ENCODE peak calls at places on chromosomes 4 and X, in four cellular contexts. M is left lung, A is upper lobe of right lung, F is kidney epithelial cell. R is an unnamed sample.

GRCh38 chr4:59553063-59553738 is 1646.9 kb upstream of the ADGRL3 start:
- DNase-seq in M (no peak), A (no peak), F (peak), R (peak)

GRCh38 chr4:16827762-16828724 is 70.4 kb downstream of the LDB2 start:
- DNase-seq in M (no peak), A (no peak), F (no peak), R (no peak)

GRCh38 chr4:152499322-152499721 is 36.6 kb downstream of the FBXW7 start:
- DNase-seq in M (no peak), A (no peak), F (no peak), R (no peak)

GRCh38 chr4:151297170-151297569 is 20.2 kb downstream of the PRSS48 start:
- DNase-seq in M (no peak), A (no peak), F (no peak), R (no peak)

GRCh38 chr4:28677808-28678207 is 1817.2 kb downstream of the STIM2 start:
- DNase-seq in M (no peak), A (no peak), F (no peak), R (no peak)

GRCh38 chr4:109434793-109435080 is 1.1 kb downstream of the SEC24B start:
- DNase-seq in M (no peak), A (no peak), F (no peak), R (no peak)

GRCh38 chr4:534101-534575 is 35.1 kb downstream of the PIGG start:
- DNase-seq in M (no peak), A (no peak), F (no peak), R (no peak)

GRCh38 chr4:37632836-37633235 is 53.3 kb downstream of the RELL1 start:
- DNase-seq in M (no peak), A (no peak), F (no peak), R (no peak)

GRCh38 chr4:83961575-83961974 is 425.7 kb downstream of the GPAT3 start:
- DNase-seq in M (no peak), A (no peak), F (no peak), R (peak)

GRCh38 chrX:101729986-101730385 is 70.3 kb upstream of the ARMCX2 start:
- DNase-seq in M (no peak), A (no peak), F (no peak), R (peak)

GRCh38 chr4:98166025-98166730 is 22.9 kb upstream of the STPG2 start:
- DNase-seq in M (peak), A (no peak), F (peak), R (peak)

GRCh38 chrX:56031409-56031808 is 200.7 kb upstream of the KLF8 start:
- DNase-seq in M (no peak), A (no peak), F (no peak), R (no peak)

GRCh38 chr4:81652069-81652478 is 180.4 kb upstream of the RASGEF1B start:
- DNase-seq in M (no peak), A (no peak), F (peak), R (no peak)

GRCh38 chr4:23934915-23935314 is 45.1 kb upstream of the PPARGC1A start:
- DNase-seq in M (no peak), A (peak), F (peak), R (peak)

GRCh38 chrX:8044861-8045434 is 117.7 kb upstream of the PNPLA4 start:
- DNase-seq in M (no peak), A (no peak), F (no peak), R (peak)

GRCh38 chrX:9341305-9342201 is 123.3 kb upstream of the TBL1X start:
- DNase-seq in M (peak), A (peak), F (no peak), R (no peak)

GRCh38 chr4:3337811-3338210 is 45.0 kb downstream of the RGS12 start:
- DNase-seq in M (no peak), A (no peak), F (no peak), R (no peak)

GRCh38 chr4:7403001-7403400 is 31.7 kb downstream of the PSAPL1 start:
- DNase-seq in M (no peak), A (no peak), F (no peak), R (no peak)

GRCh38 chr4:158316264-158316663 is 106.0 kb downstream of the TMEM144 start:
- DNase-seq in M (no peak), A (no peak), F (no peak), R (no peak)

GRCh38 chr4:168220893-168221292 is 97.7 kb downstream of the DDX60 start:
- DNase-seq in M (no peak), A (no peak), F (no peak), R (peak)

GRCh38 chr4:57037982-57038604 is 59.4 kb downstream of the POLR2B start:
- DNase-seq in M (peak), A (peak), F (no peak), R (peak)

GRCh38 chrX:140701480-140701879 is 8.1 kb upstream of the LINC00632 start:
- DNase-seq in M (no peak), A (no peak), F (no peak), R (peak)

GRCh38 chr4:17614416-17615299 is at the start of gene MED28:
- DNase-seq in M (peak), A (peak), F (peak), R (peak)

GRCh38 chr4:186008057-186008456 is 60.9 kb upstream of the TLR3 start:
- DNase-seq in M (no peak), A (no peak), F (no peak), R (no peak)

GRCh38 chr4:98572697-98573096 is 85.7 kb downstream of the TSPAN5 start:
- DNase-seq in M (no peak), A (no peak), F (no peak), R (no peak)

GRCh38 chr4:1579834-1580686 is 104.1 kb downstream of the FAM53A start:
- DNase-seq in M (peak), A (peak), F (no peak), R (peak)

GRCh38 chr4:154004859-154005520 is 216.1 kb upstream of the SFRP2 start:
- DNase-seq in M (no peak), A (no peak), F (peak), R (peak)

GRCh38 chrX:24231169-24231568 is 81.6 kb downstream of the ZFX start:
- DNase-seq in M (no peak), A (no peak), F (peak), R (peak)

GRCh38 chr4:31411606-31412005 is 691.4 kb downstream of the PCDH7 start:
- DNase-seq in M (no peak), A (no peak), F (no peak), R (no peak)

GRCh38 chrX:24536551-24536950 is 71.5 kb downstream of the PDK3 start:
- DNase-seq in M (no peak), A (no peak), F (no peak), R (no peak)

GRCh38 chr4:75254745-75255144 is 259.5 kb downstream of the RCHY1 start:
- DNase-seq in M (no peak), A (no peak), F (no peak), R (no peak)

DNA sequence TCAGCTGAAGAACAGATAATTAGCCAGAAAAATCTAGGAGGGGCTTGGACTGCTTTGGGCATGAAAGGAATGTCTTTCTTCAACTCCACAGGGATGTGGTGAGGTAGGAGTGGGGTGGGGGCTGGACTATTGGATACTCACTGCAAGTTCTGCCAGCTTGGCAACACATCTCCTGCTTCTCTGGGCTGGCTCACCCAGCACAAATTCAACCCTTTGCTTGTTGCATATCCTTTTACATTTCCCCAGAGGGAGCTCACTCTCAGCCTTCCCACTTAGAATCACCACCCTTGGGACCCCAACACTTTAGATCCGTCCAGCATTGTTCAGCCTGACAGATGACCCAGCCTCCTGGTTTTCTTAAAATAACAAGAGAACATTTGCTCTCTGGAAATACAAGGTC is 120.6 kb downstream of the KDR start:
- DNase-seq in M (no peak), A (no peak), F (no peak), R (no peak)
- TF ChIP-seq CTCF in M (no peak), A (peak), F (no peak), R (no peak)

DNA sequence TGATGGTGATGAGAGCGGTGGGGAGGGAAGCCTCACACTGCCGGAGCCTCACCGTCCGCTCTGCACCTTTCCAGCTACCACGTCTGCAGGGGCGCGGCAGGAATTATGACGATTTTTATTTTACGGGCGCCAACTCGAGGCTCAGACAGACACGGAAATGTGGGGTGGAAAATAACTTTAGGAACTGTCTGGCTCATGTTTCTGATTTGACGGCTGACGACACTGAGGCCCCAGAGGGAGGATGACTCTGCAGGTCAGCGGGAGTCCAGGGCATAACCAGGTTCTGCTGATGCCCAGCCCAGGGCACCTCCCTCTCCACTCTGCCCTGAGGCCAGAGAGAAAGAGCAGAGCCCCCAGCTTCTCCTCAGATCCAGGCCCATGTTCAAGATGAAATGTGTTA is 43.9 kb downstream of the C4orf50 start:
- DNase-seq in M (no peak), A (peak), F (no peak), R (no peak)
- TF ChIP-seq CTCF in M (no peak), A (no peak), F (no peak), R (no peak)

DNA sequence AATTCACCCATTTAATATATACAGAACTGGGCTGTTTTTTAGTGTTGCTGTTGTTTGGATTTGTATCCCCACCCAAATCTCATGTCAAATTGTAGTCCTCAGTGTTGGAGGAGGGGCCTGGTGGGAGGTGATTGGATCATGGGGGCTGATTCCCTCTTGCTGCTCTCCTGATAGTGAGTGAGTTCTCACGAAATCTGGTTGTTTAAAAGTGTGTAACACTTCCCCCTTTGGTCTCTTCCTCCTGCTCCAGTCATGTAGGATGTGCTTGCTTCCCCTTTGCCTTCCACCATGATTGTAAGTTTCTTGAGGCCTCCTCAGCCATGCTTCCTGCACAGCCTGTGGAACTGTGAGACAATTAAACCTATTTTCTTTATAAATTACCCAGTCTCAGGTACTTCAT is 141.6 kb upstream of the AADAT start:
- DNase-seq in M (no peak), A (no peak), F (no peak), R (no peak)
- TF ChIP-seq CTCF in M (no peak), A (no peak), F (no peak), R (no peak)

DNA sequence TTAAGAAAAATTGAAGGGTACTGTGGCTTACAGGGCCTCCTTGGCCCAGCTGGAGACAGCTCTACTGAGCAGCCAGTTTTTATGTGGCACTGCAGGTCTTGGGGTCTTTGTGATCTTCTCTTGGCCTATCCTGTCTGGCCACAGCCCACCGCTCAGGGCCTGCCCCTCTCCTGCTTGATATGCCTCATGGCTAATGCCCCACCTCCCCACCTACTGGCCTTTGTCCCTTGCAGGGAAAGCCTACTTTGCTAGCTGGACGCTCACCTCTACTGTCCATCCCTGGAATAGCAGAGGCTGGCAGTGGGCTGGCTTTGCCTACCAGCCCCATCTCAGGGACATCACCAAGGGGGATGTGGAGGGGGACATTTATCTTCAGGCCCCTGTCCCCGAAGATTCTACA is 134.1 kb downstream of the PJA1 start:
- DNase-seq in M (no peak), A (no peak), F (no peak), R (no peak)
- TF ChIP-seq CTCF in M (no peak), A (no peak), F (peak), R (peak)

GRCh38 chrX:16993791-16994318 is 47.4 kb downstream of the REPS2 start:
- DNase-seq in M (no peak), A (no peak), F (no peak), R (peak)
- TF ChIP-seq CTCF in M (no peak), A (no peak), F (peak), R (no peak)

GRCh38 chr4:113328514-113328913 is 279.1 kb downstream of the ANK2 start:
- DNase-seq in M (no peak), A (no peak), F (no peak), R (peak)
- TF ChIP-seq CTCF in M (no peak), A (peak), F (peak), R (peak)

GRCh38 chrX:19019996-19020395 is 36.1 kb upstream of the PHKA2 start:
- DNase-seq in M (no peak), A (no peak), F (no peak), R (no peak)

DNA sequence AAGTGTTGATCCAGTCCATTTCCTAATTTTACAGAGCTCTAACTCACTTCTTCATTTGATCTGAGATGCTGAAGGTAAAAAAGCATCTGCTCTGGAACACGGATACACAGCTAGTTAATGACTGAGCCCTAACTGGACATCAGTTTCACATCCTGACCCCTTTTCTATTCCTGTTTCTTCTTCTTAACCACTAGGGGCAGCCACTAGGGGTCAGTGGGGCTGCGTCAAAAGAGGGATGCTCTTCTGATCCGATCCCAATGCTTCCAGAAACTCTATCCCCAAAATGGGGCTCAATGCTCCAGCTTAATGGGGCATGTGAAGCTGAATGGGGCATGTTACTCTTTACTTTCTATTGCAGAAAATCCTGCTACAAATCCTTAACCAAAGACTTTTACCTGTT is 33.4 kb upstream of the PHKA2 start:
- DNase-seq in M (no peak), A (no peak), F (no peak), R (peak)
- TF ChIP-seq CTCF in M (peak), A (peak), F (peak), R (peak)

DNA sequence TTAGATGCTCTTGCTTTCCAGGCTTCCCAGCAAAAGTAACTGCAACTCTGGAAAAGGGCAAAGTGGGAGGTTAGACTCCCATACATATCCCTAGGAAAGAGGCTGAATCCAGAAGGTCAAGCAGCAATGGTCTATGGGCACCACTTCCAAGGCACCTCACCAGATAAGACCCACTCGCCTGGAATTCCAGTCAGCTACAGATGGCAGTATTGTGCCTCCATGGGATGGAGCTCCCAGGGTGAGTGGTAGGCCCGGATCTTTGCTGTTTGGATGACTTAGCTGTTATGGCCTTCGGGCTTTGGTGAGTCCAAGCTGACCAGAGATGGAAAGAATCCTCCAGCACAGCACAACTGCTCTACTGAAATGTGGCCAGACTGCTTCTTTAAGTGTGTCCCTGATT is 688.0 kb downstream of the PCDH19 start:
- DNase-seq in M (no peak), A (no peak), F (no peak), R (no peak)
- TF ChIP-seq CTCF in M (no peak), A (no peak), F (no peak), R (no peak)

GRCh38 chr4:65033899-65034298 is 624.6 kb upstream of the TECRL start:
- DNase-seq in M (no peak), A (no peak), F (no peak), R (no peak)
- TF ChIP-seq CTCF in M (no peak), A (no peak), F (peak), R (no peak)

DNA sequence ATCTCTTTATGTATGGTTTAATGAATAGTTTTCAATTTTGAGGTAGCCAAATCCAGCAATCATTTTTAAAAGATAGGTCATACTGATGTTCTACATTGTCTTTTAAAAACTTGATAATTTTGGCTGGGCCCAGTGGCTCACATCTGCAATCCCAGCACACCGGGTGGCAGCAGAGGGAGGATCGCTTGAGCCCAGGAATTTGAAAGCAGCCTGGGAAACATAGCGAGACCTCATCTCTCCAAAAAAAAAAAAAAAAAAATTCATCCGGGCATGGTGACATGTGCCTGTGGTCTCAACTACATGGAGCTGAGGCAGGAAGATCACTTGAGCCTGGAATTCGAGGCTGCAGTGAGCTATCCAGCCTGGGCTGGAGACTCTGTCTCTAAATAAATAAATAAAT is 419.8 kb downstream of the GALNTL6 start:
- DNase-seq in M (peak), A (no peak), F (no peak), R (peak)
- TF ChIP-seq CTCF in M (no peak), A (no peak), F (peak), R (no peak)